ENCODE peak calls at places on chromosomes 13 and 19, in eight cellular contexts. One of them, this sample, is unnamed.

GRCh38 chr13:32212420-32212819 is 102.7 kb downstream of the ZAR1L start:
- DNase-seq in esophagus squamous epithelium: no peak
- DNase-seq in PC-9: no peak
- DNase-seq in K562: no peak
- DNase-seq in HCT116: no peak
- DNase-seq in glutamatergic neuron: no peak
- DNase-seq in heart left ventricle: no peak
- DNase-seq in ascending aorta: no peak
- DNase-seq in this sample: peak; percentile 39

GRCh38 chr19:49676136-49676689 is 858 bp upstream of the PRMT1 start:
- DNase-seq in esophagus squamous epithelium: no peak
- DNase-seq in PC-9: peak; percentile 89
- DNase-seq in K562: peak; percentile 74
- DNase-seq in HCT116: peak; percentile 97
- DNase-seq in glutamatergic neuron: peak; percentile 74
- DNase-seq in heart left ventricle: peak; percentile 90
- DNase-seq in ascending aorta: peak; percentile 89
- DNase-seq in this sample: peak; percentile 88

GRCh38 chr19:20279516-20279915 is 112.5 kb downstream of the ZNF486 start:
- DNase-seq in esophagus squamous epithelium: no peak
- DNase-seq in PC-9: no peak
- DNase-seq in K562: no peak
- DNase-seq in HCT116: no peak
- DNase-seq in glutamatergic neuron: no peak
- DNase-seq in heart left ventricle: no peak
- DNase-seq in ascending aorta: no peak
- DNase-seq in this sample: no peak

GRCh38 chr13:29573190-29573589 is 22.3 kb downstream of the SLC7A1 start:
- DNase-seq in esophagus squamous epithelium: peak; percentile 2
- DNase-seq in PC-9: no peak
- DNase-seq in K562: no peak
- DNase-seq in HCT116: no peak
- DNase-seq in glutamatergic neuron: no peak
- DNase-seq in heart left ventricle: no peak
- DNase-seq in ascending aorta: no peak
- DNase-seq in this sample: no peak

GRCh38 chr13:43080199-43080598 is 56.8 kb downstream of the DNAJC15 start:
- DNase-seq in esophagus squamous epithelium: no peak
- DNase-seq in PC-9: no peak
- DNase-seq in K562: no peak
- DNase-seq in HCT116: no peak
- DNase-seq in glutamatergic neuron: no peak
- DNase-seq in heart left ventricle: no peak
- DNase-seq in ascending aorta: no peak
- DNase-seq in this sample: no peak

GRCh38 chr19:17209126-17210036 is 5.8 kb upstream of the USE1 start:
- DNase-seq in esophagus squamous epithelium: no peak
- DNase-seq in PC-9: no peak
- DNase-seq in K562: peak; percentile 100
- DNase-seq in HCT116: peak; percentile 75
- DNase-seq in glutamatergic neuron: peak; percentile 72
- DNase-seq in heart left ventricle: no peak
- DNase-seq in ascending aorta: no peak
- DNase-seq in this sample: no peak

GRCh38 chr19:18157465-18158063 is 4.6 kb downstream of the PIK3R2 start:
- DNase-seq in esophagus squamous epithelium: no peak
- DNase-seq in PC-9: no peak
- DNase-seq in K562: no peak
- DNase-seq in HCT116: no peak
- DNase-seq in glutamatergic neuron: peak; percentile 56
- DNase-seq in heart left ventricle: no peak
- DNase-seq in ascending aorta: no peak
- DNase-seq in this sample: no peak

GRCh38 chr13:104750377-104750776 is 1684.2 kb upstream of the SLC10A2 start:
- DNase-seq in esophagus squamous epithelium: no peak
- DNase-seq in PC-9: no peak
- DNase-seq in K562: no peak
- DNase-seq in HCT116: no peak
- DNase-seq in glutamatergic neuron: no peak
- DNase-seq in heart left ventricle: no peak
- DNase-seq in ascending aorta: no peak
- DNase-seq in this sample: no peak

GRCh38 chr13:106986033-106986484 is 418.1 kb upstream of the ARGLU1 start:
- DNase-seq in esophagus squamous epithelium: no peak
- DNase-seq in PC-9: no peak
- DNase-seq in K562: no peak
- DNase-seq in HCT116: no peak
- DNase-seq in glutamatergic neuron: peak; percentile 27
- DNase-seq in heart left ventricle: no peak
- DNase-seq in ascending aorta: no peak
- DNase-seq in this sample: no peak

GRCh38 chr19:40804783-40805242 is 5.8 kb downstream of the EGLN2 start:
- DNase-seq in esophagus squamous epithelium: no peak
- DNase-seq in PC-9: no peak
- DNase-seq in K562: no peak
- DNase-seq in HCT116: no peak
- DNase-seq in glutamatergic neuron: no peak
- DNase-seq in heart left ventricle: no peak
- DNase-seq in ascending aorta: no peak
- DNase-seq in this sample: no peak

GRCh38 chr13:38415233-38415632 is 65.6 kb downstream of the UFM1 start:
- DNase-seq in esophagus squamous epithelium: no peak
- DNase-seq in PC-9: no peak
- DNase-seq in K562: no peak
- DNase-seq in HCT116: no peak
- DNase-seq in glutamatergic neuron: no peak
- DNase-seq in heart left ventricle: peak; percentile 51
- DNase-seq in ascending aorta: no peak
- DNase-seq in this sample: no peak

GRCh38 chr13:38419312-38419873 is 69.7 kb downstream of the UFM1 start:
- DNase-seq in esophagus squamous epithelium: no peak
- DNase-seq in PC-9: no peak
- DNase-seq in K562: no peak
- DNase-seq in HCT116: no peak
- DNase-seq in glutamatergic neuron: no peak
- DNase-seq in heart left ventricle: no peak
- DNase-seq in ascending aorta: no peak
- DNase-seq in this sample: no peak

GRCh38 chr13:68713394-68713793 is 1394.2 kb upstream of the ATXN8OS start:
- DNase-seq in esophagus squamous epithelium: no peak
- DNase-seq in PC-9: no peak
- DNase-seq in K562: no peak
- DNase-seq in HCT116: no peak
- DNase-seq in glutamatergic neuron: no peak
- DNase-seq in heart left ventricle: no peak
- DNase-seq in ascending aorta: no peak
- DNase-seq in this sample: no peak

GRCh38 chr13:31056650-31057275 is 104.9 kb downstream of the HSPH1 start:
- DNase-seq in esophagus squamous epithelium: no peak
- DNase-seq in PC-9: no peak
- DNase-seq in K562: no peak
- DNase-seq in HCT116: no peak
- DNase-seq in glutamatergic neuron: peak; percentile 54
- DNase-seq in heart left ventricle: no peak
- DNase-seq in ascending aorta: no peak
- DNase-seq in this sample: no peak

GRCh38 chr19:1080360-1081161 is 13.6 kb downstream of the ARHGAP45 start:
- DNase-seq in esophagus squamous epithelium: no peak
- DNase-seq in PC-9: no peak
- DNase-seq in K562: no peak
- DNase-seq in HCT116: no peak
- DNase-seq in glutamatergic neuron: no peak
- DNase-seq in heart left ventricle: no peak
- DNase-seq in ascending aorta: no peak
- DNase-seq in this sample: no peak

GRCh38 chr13:49436890-49437289 is 7.0 kb downstream of the CAB39L start:
- DNase-seq in esophagus squamous epithelium: no peak
- DNase-seq in PC-9: no peak
- DNase-seq in K562: no peak
- DNase-seq in HCT116: no peak
- DNase-seq in glutamatergic neuron: no peak
- DNase-seq in heart left ventricle: peak; percentile 42
- DNase-seq in ascending aorta: peak; percentile 71
- DNase-seq in this sample: peak; percentile 35
- TF ChIP-seq CTCF in esophagus squamous epithelium: no peak
- TF ChIP-seq CTCF in PC-9: peak; percentile 51
- TF ChIP-seq CTCF in K562: no peak
- TF ChIP-seq CTCF in HCT116: no peak
- TF ChIP-seq CTCF in glutamatergic neuron: no peak
- TF ChIP-seq CTCF in heart left ventricle: peak; percentile 20
- TF ChIP-seq CTCF in ascending aorta: peak; percentile 37
- TF ChIP-seq CTCF in this sample: peak; percentile 10

DNA sequence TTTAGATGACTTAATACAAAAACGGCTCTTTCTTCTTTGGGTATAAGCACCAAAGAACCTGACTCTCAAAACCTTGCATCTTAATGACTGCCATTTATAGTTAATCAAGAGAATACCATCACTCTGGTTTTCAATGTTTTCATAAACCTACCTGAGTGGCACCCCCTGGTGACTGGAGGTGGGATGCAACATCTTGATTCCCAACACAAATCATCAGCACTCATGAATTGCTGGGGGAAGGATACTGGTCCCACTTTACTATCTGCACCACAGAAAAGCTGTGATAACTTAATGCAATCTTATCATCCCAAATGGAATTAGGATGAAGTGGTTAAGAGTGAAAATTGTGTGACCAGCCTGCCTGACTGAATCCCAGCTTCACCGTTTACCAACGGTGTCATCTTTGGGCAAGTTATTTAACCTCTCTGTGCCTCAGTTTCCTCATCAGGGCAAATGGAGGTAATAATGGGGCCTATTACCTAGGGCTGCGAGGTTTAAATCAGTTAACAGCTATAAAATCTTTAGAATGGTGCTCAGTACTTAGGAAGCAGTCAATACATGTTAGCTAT is 366.4 kb downstream of the KLF12 start:
- DNase-seq in esophagus squamous epithelium: no peak
- DNase-seq in PC-9: no peak
- DNase-seq in K562: peak; percentile 5
- DNase-seq in HCT116: no peak
- DNase-seq in glutamatergic neuron: peak; percentile 53
- DNase-seq in heart left ventricle: no peak
- DNase-seq in ascending aorta: no peak
- DNase-seq in this sample: no peak
- TF ChIP-seq CTCF in esophagus squamous epithelium: no peak
- TF ChIP-seq CTCF in PC-9: peak; percentile 57
- TF ChIP-seq CTCF in K562: no peak
- TF ChIP-seq CTCF in HCT116: peak; percentile 42
- TF ChIP-seq CTCF in glutamatergic neuron: peak; percentile 62
- TF ChIP-seq CTCF in heart left ventricle: no peak
- TF ChIP-seq CTCF in ascending aorta: peak; percentile 14
- TF ChIP-seq CTCF in this sample: peak; percentile 17

GRCh38 chr19:8641908-8642547 is 11.6 kb downstream of the NFILZ start:
- DNase-seq in esophagus squamous epithelium: no peak
- DNase-seq in PC-9: no peak
- DNase-seq in K562: peak; percentile 57
- DNase-seq in HCT116: peak; percentile 51
- DNase-seq in glutamatergic neuron: no peak
- DNase-seq in heart left ventricle: no peak
- DNase-seq in ascending aorta: no peak
- DNase-seq in this sample: no peak
- TF ChIP-seq CTCF in esophagus squamous epithelium: peak; percentile 27
- TF ChIP-seq CTCF in PC-9: peak; percentile 76
- TF ChIP-seq CTCF in K562: peak; percentile 60
- TF ChIP-seq CTCF in HCT116: peak; percentile 70
- TF ChIP-seq CTCF in glutamatergic neuron: peak; percentile 54
- TF ChIP-seq CTCF in heart left ventricle: peak; percentile 38
- TF ChIP-seq CTCF in ascending aorta: peak; percentile 61
- TF ChIP-seq CTCF in this sample: peak; percentile 51

GRCh38 chr13:70357031-70357430 is 248.8 kb upstream of the KLHL1 start:
- DNase-seq in esophagus squamous epithelium: no peak
- DNase-seq in PC-9: no peak
- DNase-seq in K562: no peak
- DNase-seq in HCT116: no peak
- DNase-seq in glutamatergic neuron: no peak
- DNase-seq in heart left ventricle: no peak
- DNase-seq in ascending aorta: no peak
- DNase-seq in this sample: no peak

GRCh38 chr13:70347947-70348620 is 239.8 kb upstream of the KLHL1 start:
- DNase-seq in esophagus squamous epithelium: no peak
- DNase-seq in PC-9: no peak
- DNase-seq in K562: no peak
- DNase-seq in HCT116: no peak
- DNase-seq in glutamatergic neuron: no peak
- DNase-seq in heart left ventricle: no peak
- DNase-seq in ascending aorta: no peak
- DNase-seq in this sample: no peak

DNA sequence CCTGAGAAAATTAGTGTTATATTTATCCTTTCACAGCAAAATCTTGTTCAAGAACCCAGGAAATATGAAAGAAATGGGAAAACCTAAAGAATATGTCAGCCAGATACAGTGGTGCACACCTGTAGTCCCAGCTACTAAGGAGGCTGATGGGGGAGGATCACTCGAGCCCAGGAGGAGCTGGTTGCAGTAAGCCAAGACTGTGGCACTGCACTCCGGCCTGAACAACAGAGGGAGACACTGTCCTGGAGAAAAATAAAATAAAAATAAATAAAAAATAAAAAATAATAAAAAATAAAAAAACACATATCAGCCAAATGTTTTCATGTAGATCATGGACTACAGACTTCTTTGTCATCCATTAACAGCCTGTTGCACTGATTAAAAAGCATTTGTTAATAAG is 244.8 kb upstream of the KLHL1 start:
- DNase-seq in esophagus squamous epithelium: no peak
- DNase-seq in PC-9: no peak
- DNase-seq in K562: no peak
- DNase-seq in HCT116: no peak
- DNase-seq in glutamatergic neuron: no peak
- DNase-seq in heart left ventricle: no peak
- DNase-seq in ascending aorta: no peak
- DNase-seq in this sample: no peak
- TF ChIP-seq CTCF in esophagus squamous epithelium: no peak
- TF ChIP-seq CTCF in PC-9: no peak
- TF ChIP-seq CTCF in K562: no peak
- TF ChIP-seq CTCF in HCT116: no peak
- TF ChIP-seq CTCF in glutamatergic neuron: no peak
- TF ChIP-seq CTCF in heart left ventricle: no peak
- TF ChIP-seq CTCF in ascending aorta: no peak
- TF ChIP-seq CTCF in this sample: no peak

GRCh38 chr13:47592256-47592655 is 408.8 kb downstream of the SUCLA2 start:
- DNase-seq in esophagus squamous epithelium: no peak
- DNase-seq in PC-9: no peak
- DNase-seq in K562: no peak
- DNase-seq in HCT116: no peak
- DNase-seq in glutamatergic neuron: no peak
- DNase-seq in heart left ventricle: no peak
- DNase-seq in ascending aorta: no peak
- DNase-seq in this sample: no peak

GRCh38 chr13:47598340-47598911 is 402.6 kb downstream of the SUCLA2 start:
- DNase-seq in esophagus squamous epithelium: no peak
- DNase-seq in PC-9: no peak
- DNase-seq in K562: no peak
- DNase-seq in HCT116: no peak
- DNase-seq in glutamatergic neuron: no peak
- DNase-seq in heart left ventricle: no peak
- DNase-seq in ascending aorta: no peak
- DNase-seq in this sample: no peak

GRCh38 chr13:47594833-47595232 is 406.2 kb downstream of the SUCLA2 start:
- DNase-seq in esophagus squamous epithelium: no peak
- DNase-seq in PC-9: no peak
- DNase-seq in K562: no peak
- DNase-seq in HCT116: no peak
- DNase-seq in glutamatergic neuron: no peak
- DNase-seq in heart left ventricle: no peak
- DNase-seq in ascending aorta: no peak
- DNase-seq in this sample: no peak
- TF ChIP-seq CTCF in esophagus squamous epithelium: no peak
- TF ChIP-seq CTCF in PC-9: no peak
- TF ChIP-seq CTCF in K562: no peak
- TF ChIP-seq CTCF in HCT116: no peak
- TF ChIP-seq CTCF in glutamatergic neuron: no peak
- TF ChIP-seq CTCF in heart left ventricle: no peak
- TF ChIP-seq CTCF in ascending aorta: no peak
- TF ChIP-seq CTCF in this sample: no peak

This sample was measured in AG09319.